ENCODE peak calls at places on chromosomes 11 and 22, in seven cellular contexts. Y, V, U, N, J, O and K are unnamed samples.
A peak's percentile ranks its signal among the peaks of the same experiment; 100 is the strongest.

GRCh38 chr11:43419460-43419859 is 60.7 kb downstream of the TTC17 start:
- DNase-seq in V (peak; percentile 26), N (peak; percentile 27), Y (peak; percentile 50), J (no peak), U (peak; percentile 6), O (no peak), K (no peak)

GRCh38 chr11:84673753-84674152 is 953.4 kb downstream of the DLG2 start:
- DNase-seq in O (no peak), N (no peak), V (no peak), J (no peak), U (peak; percentile 64), Y (peak; percentile 42), K (no peak)

GRCh38 chr11:5880329-5880728 is at the start of gene OR52E4:
- DNase-seq in U (no peak), Y (no peak), N (no peak), O (no peak), V (no peak), J (no peak), K (no peak)

GRCh38 chr22:17443413-17444203 is 74.3 kb downstream of the CECR2 start:
- DNase-seq in U (no peak), J (no peak), O (no peak), V (no peak), Y (no peak), N (no peak), K (no peak)

GRCh38 chr11:10323793-10324170 is 18.9 kb downstream of the ADM start:
- DNase-seq in V (no peak), U (no peak), Y (peak; percentile 83), O (no peak), N (no peak), J (no peak), K (no peak)

GRCh38 chr11:2988361-2988762 is 3.8 kb downstream of the NAP1L4 start:
- DNase-seq in N (no peak), J (no peak), Y (no peak), U (no peak), O (no peak), V (no peak), K (no peak)

GRCh38 chr22:49095366-49095765 is 732.3 kb downstream of the BRD1 start:
- DNase-seq in V (no peak), N (no peak), Y (no peak), U (no peak), J (no peak), O (no peak), K (no peak)

GRCh38 chr22:30332994-30333706 is 6.4 kb upstream of the TBC1D10A start:
- DNase-seq in U (no peak), O (no peak), V (no peak), J (no peak), Y (no peak), N (no peak), K (no peak)

GRCh38 chr11:748007-748359 is 719 bp downstream of the TALDO1 start:
- DNase-seq in N (no peak), O (no peak), Y (peak; percentile 37), V (no peak), J (no peak), U (no peak), K (no peak)

GRCh38 chr11:60594998-60595637 is 79.9 kb downstream of the MS4A13 start:
- DNase-seq in Y (no peak), U (no peak), O (no peak), N (no peak), V (no peak), J (no peak), K (no peak)

GRCh38 chr11:113626736-113627135 is 79.4 kb downstream of the TMPRSS5 start:
- DNase-seq in N (no peak), U (no peak), O (no peak), Y (no peak), V (no peak), J (no peak), K (no peak)

GRCh38 chr11:1242289-1242688 is 19.4 kb downstream of the MUC5B start:
- DNase-seq in Y (no peak), O (no peak), J (no peak), N (no peak), U (no peak), V (no peak), K (no peak)

GRCh38 chr11:131980199-131980598 is 609.8 kb downstream of the NTM start:
- DNase-seq in O (no peak), J (no peak), Y (no peak), U (no peak), V (no peak), N (no peak), K (no peak)

GRCh38 chr11:48263416-48263911 is at the start of gene OR4X1:
- DNase-seq in J (no peak), O (no peak), N (no peak), U (no peak), Y (no peak), V (no peak), K (no peak)

GRCh38 chr11:75583710-75584658 is 21.9 kb downstream of the SERPINH1 start:
- DNase-seq in V (peak; percentile 58), Y (peak; percentile 43), J (peak; percentile 75), U (peak; percentile 73), N (peak; percentile 53), O (peak; percentile 46), K (peak; percentile 79)

GRCh38 chr22:23263651-23264555 is 83.6 kb downstream of the BCR start:
- DNase-seq in Y (no peak), N (no peak), V (no peak), O (no peak), J (no peak), U (no peak), K (no peak)

GRCh38 chr22:21587803-21588611 is 20.5 kb downstream of the UBE2L3 start:
- DNase-seq in N (no peak), Y (peak; percentile 56), J (no peak), O (peak; percentile 33), V (no peak), U (no peak), K (peak; percentile 32)

GRCh38 chr11:123561046-123561781 is 93.2 kb downstream of the SCN3B start:
- DNase-seq in U (peak; percentile 51), O (peak; percentile 57), V (no peak), J (no peak), N (peak; percentile 80), Y (no peak), K (peak; percentile 98)

GRCh38 chr11:73478737-73479347 is 102.6 kb downstream of the RELT start:
- DNase-seq in V (no peak), N (peak; percentile 34), J (no peak), Y (peak; percentile 48), U (peak; percentile 9), O (no peak), K (no peak)

GRCh38 chr11:10413268-10413667 is 41.8 kb upstream of the AMPD3 start:
- DNase-seq in J (no peak), U (peak; percentile 42), Y (peak; percentile 66), N (peak; percentile 18), O (peak; percentile 35), V (no peak), K (no peak)

GRCh38 chr22:41776381-41776780 is 24.1 kb upstream of the CCDC134 start:
- DNase-seq in Y (no peak), O (no peak), V (no peak), N (no peak), J (no peak), U (no peak), K (no peak)

GRCh38 chr11:66686801-66687750 is 9.4 kb upstream of the RBM4B start:
- DNase-seq in U (no peak), Y (no peak), V (no peak), N (no peak), O (no peak), J (no peak), K (no peak)

GRCh38 chr11:125443767-125444311 is 52.2 kb downstream of the FEZ1 start:
- DNase-seq in O (no peak), U (no peak), N (no peak), J (no peak), Y (no peak), V (no peak), K (no peak)

GRCh38 chr22:34000879-34001526 is 80.7 kb upstream of the LARGE1 start:
- DNase-seq in J (no peak), Y (no peak), V (no peak), U (no peak), N (no peak), O (no peak), K (no peak)

GRCh38 chr11:44324787-44325525 is 15.0 kb upstream of the ALX4 start:
- DNase-seq in N (no peak), Y (no peak), V (no peak), U (peak; percentile 54), O (no peak), J (no peak), K (no peak)

GRCh38 chr11:27174672-27175210 is 134.1 kb downstream of the BBOX1 start:
- DNase-seq in U (no peak), V (no peak), N (no peak), Y (no peak), O (no peak), J (no peak), K (no peak)

GRCh38 chr22:30266445-30267381 is at the start of gene OSM:
- DNase-seq in J (peak; percentile 70), V (peak; percentile 63), Y (no peak), U (no peak), N (no peak), O (peak; percentile 21), K (peak; percentile 60)

GRCh38 chr11:67663515-67664212 is 10.8 kb downstream of the ALDH3B2 start:
- DNase-seq in Y (no peak), J (no peak), U (no peak), N (no peak), O (no peak), V (no peak), K (no peak)